ENCODE peak calls at places on chromosomes 4 and X, in seven cellular contexts. P, T, J, Y, E, R and U are unnamed samples.
A peak's percentile ranks its signal among the peaks of the same experiment; 100 is the strongest.

GRCh38 chrX:149286940-149287349 is 218.2 kb downstream of the IDS start:
- DNase-seq in P (no peak), T (peak; percentile 14), J (peak; percentile 43), Y (no peak), E (peak; percentile 3), R (no peak), U (no peak)

GRCh38 chrX:77446029-77446585 is 1.1 kb upstream of the FGF16 start:
- DNase-seq in P (no peak), T (no peak), J (no peak), Y (no peak), E (no peak), R (no peak), U (peak; percentile 39)

GRCh38 chr4:80097395-80098177 is 24.6 kb upstream of the ANTXR2 start:
- DNase-seq in P (peak; percentile 78), T (peak; percentile 49), J (no peak), Y (no peak), E (no peak), R (peak; percentile 62), U (peak; percentile 64)

GRCh38 chr4:184453402-184454160 is 20.8 kb downstream of the IRF2 start:
- DNase-seq in P (peak; percentile 55), T (peak; percentile 87), J (peak; percentile 20), Y (no peak), E (no peak), R (peak; percentile 81), U (no peak)

GRCh38 chrX:117985241-117985640 is 131.4 kb downstream of the KLHL13 start:
- DNase-seq in P (no peak), T (no peak), J (no peak), Y (no peak), E (peak; percentile 21), R (no peak), U (no peak)

GRCh38 chr4:152281211-152281610 is 254.7 kb downstream of the FBXW7 start:
- DNase-seq in P (no peak), T (no peak), J (no peak), Y (no peak), E (no peak), R (no peak), U (no peak)

GRCh38 chr4:17597517-17597916 is 16.9 kb upstream of the MED28 start:
- DNase-seq in P (no peak), T (no peak), J (peak; percentile 28), Y (no peak), E (peak; percentile 24), R (no peak), U (no peak)

GRCh38 chrX:38882894-38883620 is 81.8 kb downstream of the MID1IP1 start:
- DNase-seq in P (peak; percentile 12), T (peak; percentile 45), J (peak; percentile 16), Y (no peak), E (no peak), R (peak; percentile 92), U (no peak)

GRCh38 chr4:20592666-20593065 is 107.6 kb upstream of the PACRGL start:
- DNase-seq in P (no peak), T (peak; percentile 9), J (no peak), Y (no peak), E (no peak), R (no peak), U (no peak)

GRCh38 chrX:24423960-24424359 is 41.1 kb upstream of the PDK3 start:
- DNase-seq in P (no peak), T (no peak), J (no peak), Y (no peak), E (no peak), R (no peak), U (no peak)

GRCh38 chrX:20463296-20464075 is 196.8 kb upstream of the RPS6KA3 start:
- DNase-seq in P (no peak), T (no peak), J (no peak), Y (no peak), E (no peak), R (no peak), U (no peak)

GRCh38 chr4:107213410-107213809 is 177.3 kb upstream of the DKK2 start:
- DNase-seq in P (no peak), T (no peak), J (no peak), Y (no peak), E (no peak), R (peak; percentile 55), U (no peak)

GRCh38 chrX:150767475-150768131 is 74.4 kb downstream of the MTMR1 start:
- DNase-seq in P (peak; percentile 26), T (peak; percentile 69), J (no peak), Y (no peak), E (no peak), R (peak; percentile 35), U (no peak)

GRCh38 chr4:7987148-7987989 is 47.7 kb upstream of the AFAP1 start:
- DNase-seq in P (peak; percentile 56), T (peak; percentile 74), J (peak; percentile 76), Y (peak; percentile 27), E (peak; percentile 78), R (peak; percentile 58), U (peak; percentile 74)

GRCh38 chr4:135739354-135739753 is 1537.8 kb upstream of the PABPC4L start:
- DNase-seq in P (no peak), T (no peak), J (peak; percentile 1), Y (no peak), E (no peak), R (no peak), U (no peak)

GRCh38 chr4:128516568-128516967 is 229.0 kb upstream of the PGRMC2 start:
- DNase-seq in P (peak; percentile 84), T (no peak), J (no peak), Y (no peak), E (no peak), R (peak; percentile 70), U (no peak)

GRCh38 chr4:31518796-31519250 is 798.7 kb downstream of the PCDH7 start:
- DNase-seq in P (peak; percentile 18), T (no peak), J (no peak), Y (no peak), E (no peak), R (no peak), U (no peak)

GRCh38 chr4:85607624-85608023 is 132.7 kb downstream of the ARHGAP24 start:
- DNase-seq in P (no peak), T (no peak), J (no peak), Y (no peak), E (no peak), R (no peak), U (no peak)

GRCh38 chr4:19178835-19179234 is 1072.9 kb upstream of the SLIT2 start:
- DNase-seq in P (no peak), T (no peak), J (no peak), Y (no peak), E (no peak), R (no peak), U (no peak)

GRCh38 chr4:76867377-76867776 is 30.6 kb downstream of the SOWAHB start:
- DNase-seq in P (no peak), T (no peak), J (no peak), Y (no peak), E (no peak), R (no peak), U (no peak)

GRCh38 chr4:110826656-110827055 is 203.8 kb upstream of the PITX2 start:
- DNase-seq in P (no peak), T (no peak), J (no peak), Y (no peak), E (no peak), R (no peak), U (no peak)

GRCh38 chr4:161555689-161556660 is 607.8 kb downstream of the FSTL5 start:
- DNase-seq in P (no peak), T (no peak), J (no peak), Y (no peak), E (no peak), R (no peak), U (no peak)

GRCh38 chr4:14771091-14771490 is 231.2 kb upstream of the CPEB2 start:
- DNase-seq in P (no peak), T (no peak), J (no peak), Y (no peak), E (no peak), R (no peak), U (no peak)

GRCh38 chr4:152594981-152595916 is 59.4 kb upstream of the FBXW7 start:
- DNase-seq in P (no peak), T (no peak), J (no peak), Y (no peak), E (no peak), R (no peak), U (no peak)

GRCh38 chrX:16836371-16836770 is 33.8 kb downstream of the RBBP7 start:
- DNase-seq in P (no peak), T (no peak), J (peak; percentile 57), Y (no peak), E (no peak), R (no peak), U (no peak)

GRCh38 chrX:150060406-150060805 is 122.1 kb upstream of the EOLA2 start:
- DNase-seq in P (no peak), T (peak; percentile 9), J (no peak), Y (no peak), E (no peak), R (peak; percentile 64), U (no peak)

GRCh38 chr4:174437324-174437723 is 85.0 kb downstream of the HPGD start:
- DNase-seq in P (peak; percentile 53), T (no peak), J (no peak), Y (no peak), E (no peak), R (no peak), U (no peak)

GRCh38 chr4:4415107-4415805 is 28.4 kb downstream of the NSG1 start:
- DNase-seq in P (no peak), T (no peak), J (no peak), Y (no peak), E (no peak), R (no peak), U (no peak)

GRCh38 chr4:91448668-91449330 is 855.0 kb upstream of the GRID2 start:
- DNase-seq in P (peak; percentile 2), T (no peak), J (no peak), Y (no peak), E (no peak), R (peak; percentile 0), U (no peak)

GRCh38 chr4:112509243-112510190 is 6.5 kb downstream of the NEUROG2 start:
- DNase-seq in P (no peak), T (no peak), J (peak; percentile 39), Y (no peak), E (peak; percentile 15), R (peak; percentile 21), U (no peak)